ENCODE peak calls at places on chromosome 9, in eight cellular contexts. One of them, this sample, is unnamed.

GRCh38 chr9:105052346-105052745 is 124.4 kb upstream of the ABCA1 start:
- DNase-seq in esophagus muscularis mucosa: no peak
- DNase-seq in GM12878: no peak
- DNase-seq in A549: no peak
- DNase-seq in upper lobe of left lung: no peak
- DNase-seq in suprapubic skin: no peak
- DNase-seq in stomach: no peak
- DNase-seq in transverse colon: no peak
- DNase-seq in this sample: no peak

GRCh38 chr9:1276474-1276873 is 226.3 kb downstream of the DMRT2 start:
- DNase-seq in esophagus muscularis mucosa: peak
- DNase-seq in GM12878: no peak
- DNase-seq in A549: no peak
- DNase-seq in upper lobe of left lung: no peak
- DNase-seq in suprapubic skin: no peak
- DNase-seq in stomach: no peak
- DNase-seq in transverse colon: no peak
- DNase-seq in this sample: no peak

GRCh38 chr9:6243746-6244145 is 28.1 kb downstream of the IL33 start:
- DNase-seq in esophagus muscularis mucosa: no peak
- DNase-seq in GM12878: peak
- DNase-seq in A549: no peak
- DNase-seq in upper lobe of left lung: no peak
- DNase-seq in suprapubic skin: no peak
- DNase-seq in stomach: no peak
- DNase-seq in transverse colon: no peak
- DNase-seq in this sample: no peak

GRCh38 chr9:116716441-116716840 is 29.3 kb downstream of the TRIM32 start:
- DNase-seq in esophagus muscularis mucosa: no peak
- DNase-seq in GM12878: no peak
- DNase-seq in A549: no peak
- DNase-seq in upper lobe of left lung: no peak
- DNase-seq in suprapubic skin: no peak
- DNase-seq in stomach: no peak
- DNase-seq in transverse colon: no peak
- DNase-seq in this sample: no peak

GRCh38 chr9:12716823-12717222 is 23.6 kb downstream of the TYRP1 start:
- DNase-seq in esophagus muscularis mucosa: no peak
- DNase-seq in GM12878: no peak
- DNase-seq in A549: no peak
- DNase-seq in upper lobe of left lung: no peak
- DNase-seq in suprapubic skin: no peak
- DNase-seq in stomach: no peak
- DNase-seq in transverse colon: no peak
- DNase-seq in this sample: no peak

GRCh38 chr9:136791466-136792276 is 527 bp downstream of the TMEM141 start:
- DNase-seq in esophagus muscularis mucosa: no peak
- DNase-seq in GM12878: no peak
- DNase-seq in A549: peak
- DNase-seq in upper lobe of left lung: peak
- DNase-seq in suprapubic skin: peak
- DNase-seq in stomach: peak
- DNase-seq in transverse colon: peak
- DNase-seq in this sample: peak

GRCh38 chr9:6641961-6642360 is 3.6 kb downstream of the GLDC start:
- DNase-seq in esophagus muscularis mucosa: no peak
- DNase-seq in GM12878: no peak
- DNase-seq in A549: no peak
- DNase-seq in upper lobe of left lung: no peak
- DNase-seq in suprapubic skin: no peak
- DNase-seq in stomach: no peak
- DNase-seq in transverse colon: no peak
- DNase-seq in this sample: no peak

GRCh38 chr9:134031783-134032182 is 6.5 kb downstream of the BRD3OS start:
- DNase-seq in esophagus muscularis mucosa: no peak
- DNase-seq in GM12878: no peak
- DNase-seq in A549: no peak
- DNase-seq in upper lobe of left lung: no peak
- DNase-seq in suprapubic skin: peak
- DNase-seq in stomach: no peak
- DNase-seq in transverse colon: no peak
- DNase-seq in this sample: no peak

GRCh38 chr9:1100945-1101344 is 50.8 kb downstream of the DMRT2 start:
- DNase-seq in esophagus muscularis mucosa: no peak
- DNase-seq in GM12878: no peak
- DNase-seq in A549: peak
- DNase-seq in upper lobe of left lung: peak
- DNase-seq in suprapubic skin: no peak
- DNase-seq in stomach: peak
- DNase-seq in transverse colon: peak
- DNase-seq in this sample: peak

GRCh38 chr9:82555408-82555807 is 507.5 kb downstream of the RASEF start:
- DNase-seq in esophagus muscularis mucosa: no peak
- DNase-seq in GM12878: no peak
- DNase-seq in A549: no peak
- DNase-seq in upper lobe of left lung: no peak
- DNase-seq in suprapubic skin: no peak
- DNase-seq in stomach: peak
- DNase-seq in transverse colon: no peak
- DNase-seq in this sample: no peak

GRCh38 chr9:25048098-25048497 is 502.4 kb upstream of the IZUMO3 start:
- DNase-seq in esophagus muscularis mucosa: no peak
- DNase-seq in GM12878: no peak
- DNase-seq in A549: no peak
- DNase-seq in upper lobe of left lung: no peak
- DNase-seq in suprapubic skin: no peak
- DNase-seq in stomach: no peak
- DNase-seq in transverse colon: no peak
- DNase-seq in this sample: no peak

GRCh38 chr9:104907278-104907951 is 20.5 kb downstream of the ABCA1 start:
- DNase-seq in esophagus muscularis mucosa: no peak
- DNase-seq in GM12878: no peak
- DNase-seq in A549: peak
- DNase-seq in upper lobe of left lung: no peak
- DNase-seq in suprapubic skin: no peak
- DNase-seq in stomach: no peak
- DNase-seq in transverse colon: no peak
- DNase-seq in this sample: no peak

GRCh38 chr9:135410421-135410820 is 69.2 kb upstream of the PPP1R26 start:
- DNase-seq in esophagus muscularis mucosa: no peak
- DNase-seq in GM12878: no peak
- DNase-seq in A549: no peak
- DNase-seq in upper lobe of left lung: no peak
- DNase-seq in suprapubic skin: no peak
- DNase-seq in stomach: no peak
- DNase-seq in transverse colon: no peak
- DNase-seq in this sample: no peak

GRCh38 chr9:100352201-100352726 is 478 bp downstream of the TEX10 start:
- DNase-seq in esophagus muscularis mucosa: no peak
- DNase-seq in GM12878: no peak
- DNase-seq in A549: no peak
- DNase-seq in upper lobe of left lung: peak
- DNase-seq in suprapubic skin: peak
- DNase-seq in stomach: peak
- DNase-seq in transverse colon: peak
- DNase-seq in this sample: no peak

GRCh38 chr9:10806873-10807272 is 194.1 kb upstream of the PTPRD start:
- DNase-seq in esophagus muscularis mucosa: no peak
- DNase-seq in GM12878: no peak
- DNase-seq in A549: no peak
- DNase-seq in upper lobe of left lung: no peak
- DNase-seq in suprapubic skin: no peak
- DNase-seq in stomach: no peak
- DNase-seq in transverse colon: no peak
- DNase-seq in this sample: no peak

GRCh38 chr9:8436791-8437190 is 637.2 kb upstream of the DMAC1 start:
- DNase-seq in esophagus muscularis mucosa: no peak
- DNase-seq in GM12878: no peak
- DNase-seq in A549: no peak
- DNase-seq in upper lobe of left lung: no peak
- DNase-seq in suprapubic skin: no peak
- DNase-seq in stomach: no peak
- DNase-seq in transverse colon: no peak
- DNase-seq in this sample: no peak

GRCh38 chr9:94889627-94890026 is 163.1 kb downstream of the AOPEP start:
- DNase-seq in esophagus muscularis mucosa: no peak
- DNase-seq in GM12878: no peak
- DNase-seq in A549: no peak
- DNase-seq in upper lobe of left lung: no peak
- DNase-seq in suprapubic skin: no peak
- DNase-seq in stomach: no peak
- DNase-seq in transverse colon: no peak
- DNase-seq in this sample: no peak

GRCh38 chr9:121169094-121169601 is 32.5 kb downstream of the RAB14 start:
- DNase-seq in esophagus muscularis mucosa: no peak
- DNase-seq in GM12878: no peak
- DNase-seq in A549: peak
- DNase-seq in upper lobe of left lung: peak
- DNase-seq in suprapubic skin: no peak
- DNase-seq in stomach: no peak
- DNase-seq in transverse colon: no peak
- DNase-seq in this sample: peak

DNA sequence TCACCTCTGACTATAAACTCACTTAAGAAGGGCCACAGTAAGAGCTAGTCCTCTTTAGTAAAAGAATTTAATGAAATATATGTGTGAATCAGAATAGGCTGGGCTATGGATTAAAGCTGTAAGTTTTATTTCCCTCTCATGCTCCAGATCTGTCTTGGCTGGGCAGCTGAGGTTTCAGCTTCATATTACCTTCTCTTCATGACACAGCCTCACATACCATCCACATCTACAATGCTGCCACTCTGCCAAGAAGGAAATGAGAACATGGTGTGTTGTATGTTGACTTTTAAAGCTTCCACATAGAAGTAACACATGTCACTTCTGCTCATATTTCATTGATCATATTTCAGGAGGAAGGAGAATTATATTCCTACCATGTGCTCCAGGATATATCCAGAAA is 776.0 kb upstream of the ACO1 start:
- DNase-seq in esophagus muscularis mucosa: no peak
- DNase-seq in GM12878: no peak
- DNase-seq in A549: no peak
- DNase-seq in upper lobe of left lung: no peak
- DNase-seq in suprapubic skin: no peak
- DNase-seq in stomach: no peak
- DNase-seq in transverse colon: no peak
- DNase-seq in this sample: no peak
- TF ChIP-seq EP300 in esophagus muscularis mucosa: no peak
- TF ChIP-seq EP300 in GM12878: no peak
- TF ChIP-seq EP300 in A549: no peak
- TF ChIP-seq EP300 in upper lobe of left lung: no peak
- TF ChIP-seq EP300 in suprapubic skin: no peak
- TF ChIP-seq EP300 in stomach: no peak
- TF ChIP-seq EP300 in transverse colon: no peak
- TF ChIP-seq EP300 in this sample: no peak

DNA sequence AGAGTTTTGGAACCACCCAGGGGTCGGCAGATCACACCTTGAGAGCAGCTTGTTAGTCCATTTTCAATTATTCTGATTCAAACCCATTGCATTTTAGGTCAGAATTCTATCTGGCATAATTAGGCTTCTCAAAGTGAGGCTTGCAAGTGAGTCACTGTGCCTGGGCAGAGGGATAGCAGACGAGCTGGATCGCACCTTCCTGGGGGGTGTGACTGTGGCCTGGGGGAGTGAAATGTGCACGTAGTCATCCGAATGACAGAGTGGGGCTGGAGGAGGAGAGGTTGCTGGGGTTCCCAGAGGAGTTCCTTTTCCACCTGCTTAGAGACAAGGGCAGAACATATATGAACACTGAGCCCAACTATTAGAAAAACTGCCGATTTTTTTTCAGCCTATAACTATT is 31.7 kb downstream of the SPACA9 start:
- DNase-seq in esophagus muscularis mucosa: no peak
- DNase-seq in GM12878: no peak
- DNase-seq in A549: no peak
- DNase-seq in upper lobe of left lung: no peak
- DNase-seq in suprapubic skin: no peak
- DNase-seq in stomach: no peak
- DNase-seq in transverse colon: no peak
- DNase-seq in this sample: no peak
- H3K27ac ChIP-seq in esophagus muscularis mucosa: no peak
- H3K27ac ChIP-seq in GM12878: no peak
- H3K27ac ChIP-seq in A549: no peak
- H3K27ac ChIP-seq in upper lobe of left lung: no peak
- H3K27ac ChIP-seq in suprapubic skin: no peak
- H3K27ac ChIP-seq in stomach: no peak
- H3K27ac ChIP-seq in transverse colon: no peak
- H3K27ac ChIP-seq in this sample: no peak

DNA sequence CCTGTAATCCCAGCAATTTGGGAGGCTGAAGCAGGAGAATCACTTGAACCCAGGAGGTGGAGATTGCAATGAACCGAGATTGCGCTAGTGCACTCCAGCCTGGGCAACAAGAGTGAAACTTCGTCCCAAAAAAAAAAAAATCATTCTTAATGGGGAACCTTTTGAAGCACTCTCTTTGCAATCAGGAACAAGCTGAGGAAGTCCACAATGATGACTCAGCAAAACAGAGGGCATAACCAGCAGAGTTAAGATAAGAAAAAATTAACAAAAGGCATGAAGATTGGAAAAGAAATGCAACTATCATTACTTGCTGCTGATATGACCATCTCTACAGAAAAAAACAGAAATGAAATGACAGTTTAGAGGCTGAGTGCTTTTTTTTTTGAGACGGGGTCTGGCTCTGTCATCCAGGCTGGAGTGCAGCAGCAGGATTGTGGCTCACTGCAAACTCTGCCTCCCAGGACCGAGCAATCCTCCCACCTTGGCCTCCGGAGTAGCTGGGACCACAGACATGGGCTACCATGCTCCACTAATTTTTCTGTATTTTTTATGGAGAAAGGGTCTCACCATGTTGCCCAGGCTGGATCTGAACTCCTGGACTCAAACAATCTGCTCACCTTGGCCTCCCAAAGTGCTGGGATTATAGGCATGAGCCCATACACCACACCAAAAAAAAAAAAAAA is 88.0 kb downstream of the FNBP1 start:
- DNase-seq in esophagus muscularis mucosa: no peak
- DNase-seq in GM12878: no peak
- DNase-seq in A549: peak
- DNase-seq in upper lobe of left lung: peak
- DNase-seq in suprapubic skin: no peak
- DNase-seq in stomach: no peak
- DNase-seq in transverse colon: no peak
- DNase-seq in this sample: no peak
- TF ChIP-seq EP300 in esophagus muscularis mucosa: no peak
- TF ChIP-seq EP300 in GM12878: no peak
- TF ChIP-seq EP300 in A549: no peak
- TF ChIP-seq EP300 in upper lobe of left lung: no peak
- TF ChIP-seq EP300 in suprapubic skin: no peak
- TF ChIP-seq EP300 in stomach: no peak
- TF ChIP-seq EP300 in transverse colon: no peak
- TF ChIP-seq EP300 in this sample: peak

DNA sequence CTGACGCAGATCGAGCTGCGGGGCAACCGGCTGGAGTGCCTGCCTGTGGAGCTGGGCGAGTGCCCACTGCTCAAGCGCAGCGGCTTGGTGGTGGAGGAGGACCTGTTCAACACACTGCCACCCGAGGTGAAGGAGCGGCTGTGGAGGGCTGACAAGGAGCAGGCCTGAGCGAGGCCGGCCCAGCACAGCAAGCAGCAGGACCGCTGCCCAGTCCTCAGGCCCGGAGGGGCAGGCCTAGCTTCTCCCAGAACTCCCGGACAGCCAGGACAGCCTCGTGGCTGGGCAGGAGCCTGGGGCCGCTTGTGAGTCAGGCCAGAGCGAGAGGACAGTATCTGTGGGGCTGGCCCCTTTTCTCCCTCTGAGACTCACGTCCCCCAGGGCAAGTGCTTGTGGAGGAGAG is 4.6 kb upstream of the PHYHD1 start:
- DNase-seq in esophagus muscularis mucosa: no peak
- DNase-seq in GM12878: no peak
- DNase-seq in A549: no peak
- DNase-seq in upper lobe of left lung: peak
- DNase-seq in suprapubic skin: no peak
- DNase-seq in stomach: no peak
- DNase-seq in transverse colon: no peak
- DNase-seq in this sample: no peak
- H3K27ac ChIP-seq in esophagus muscularis mucosa: peak
- H3K27ac ChIP-seq in GM12878: no peak
- H3K27ac ChIP-seq in A549: peak
- H3K27ac ChIP-seq in upper lobe of left lung: peak
- H3K27ac ChIP-seq in suprapubic skin: peak
- H3K27ac ChIP-seq in stomach: peak
- H3K27ac ChIP-seq in transverse colon: peak
- H3K27ac ChIP-seq in this sample: peak

This sample was measured in tibial nerve.